ENCODE peak calls at places on chromosomes 12 and 14, in four cellular contexts. T is NT2/D1; O is activated naive CD4-positive, alpha-beta T cell; L is activated naive CD8-positive, alpha-beta T cell treated with anti-CD3 and anti-CD28 coated beads for 36 hours. X is an unnamed sample.
A peak's percentile ranks its signal among the peaks of the same experiment; 100 is the strongest.

GRCh38 chr12:102730996-102731395 is 186.0 kb downstream of the PAH start:
- DNase-seq in T (no peak), O (no peak), L (no peak), X (no peak)

GRCh38 chr12:70260610-70261009 is 17.4 kb downstream of the CNOT2 start:
- DNase-seq in L (no peak), T (no peak), O (no peak), X (no peak)

GRCh38 chr12:132766380-132767085 is 4.9 kb upstream of the ANKLE2 start:
- DNase-seq in O (no peak), T (no peak), L (no peak), X (no peak)

GRCh38 chr12:109458086-109458485 is 19.0 kb downstream of the KCTD10 start:
- DNase-seq in O (no peak), T (no peak), L (no peak), X (no peak)

GRCh38 chr12:131210506-131211278 is 257.0 kb downstream of the ADGRD1 start:
- DNase-seq in T (no peak), L (no peak), O (no peak), X (no peak)

GRCh38 chr12:52495385-52495784 is 2.3 kb upstream of the KRT6A start:
- DNase-seq in O (no peak), T (peak; percentile 61), L (no peak), X (peak; percentile 83)

GRCh38 chr12:46177842-46178608 is 90.8 kb downstream of the SLC38A1 start:
- DNase-seq in T (no peak), L (no peak), O (no peak), X (no peak)

GRCh38 chr12:106954462-106955376 is 988 bp upstream of the TMEM263 start:
- DNase-seq in O (no peak), T (no peak), L (peak; percentile 17), X (no peak)

GRCh38 chr12:124700810-124701594 is 133.6 kb upstream of the NCOR2 start:
- DNase-seq in O (no peak), L (no peak), T (peak; percentile 75), X (no peak)

GRCh38 chr14:97994020-97994531 is 1196.9 kb downstream of the VRK1 start:
- DNase-seq in L (no peak), T (no peak), O (no peak), X (no peak)